ENCODE peak calls at places on chromosomes 2 and 18, in nine cellular contexts. D is HFFc6, W is WTC11, M is hepatocyte, K is foreskin fibroblast, Q is adrenal gland, H is colonic mucosa, C is WERI-Rb-1, Y is tibial artery. N is an unnamed sample.

GRCh38 chr18:24027156-24027555 is 12.6 kb downstream of the TTC39C start:
- DNase-seq in H (no peak), Y (peak; percentile 70), K (peak; percentile 86), M (no peak), Q (peak; percentile 84), D (peak; percentile 74), C (no peak), W (no peak), N (no peak)

GRCh38 chr2:202147775-202148174 is 74.7 kb downstream of the KIAA2012 start:
- DNase-seq in H (no peak), C (no peak), Y (no peak), K (no peak), D (no peak), W (no peak), M (no peak), Q (no peak), N (no peak)

GRCh38 chr2:64837116-64837704 is 152.0 kb upstream of the SLC1A4 start:
- DNase-seq in K (no peak), D (peak; percentile 69), H (no peak), Q (peak; percentile 48), W (no peak), Y (no peak), M (no peak), C (no peak), N (no peak)

GRCh38 chr18:79770826-79771225 is 26.9 kb upstream of the KCNG2 start:
- DNase-seq in Q (no peak), D (no peak), Y (peak; percentile 56), W (no peak), K (no peak), H (no peak), M (no peak), C (no peak), N (no peak)

GRCh38 chr2:30232801-30233130 is 1.4 kb downstream of the LBH start:
- DNase-seq in C (peak; percentile 33), K (no peak), M (no peak), Y (no peak), D (no peak), H (no peak), Q (no peak), W (no peak), N (peak; percentile 47)

GRCh38 chr2:135074216-135074615 is 22.1 kb downstream of the RAB3GAP1 start:
- DNase-seq in H (peak; percentile 61), K (no peak), M (no peak), D (no peak), Y (no peak), W (no peak), C (no peak), Q (no peak), N (no peak)

GRCh38 chr2:43028188-43028587 is 198.2 kb downstream of the ZFP36L2 start:
- DNase-seq in W (no peak), C (no peak), Q (no peak), D (no peak), H (no peak), M (no peak), Y (no peak), K (no peak), N (no peak)

GRCh38 chr2:135744761-135745314 is 3.2 kb downstream of the UBXN4 start:
- DNase-seq in K (peak; percentile 49), C (peak; percentile 73), M (peak; percentile 39), Q (no peak), D (peak; percentile 17), W (peak; percentile 24), H (no peak), Y (no peak), N (no peak)

GRCh38 chr18:6498265-6498664 is 83.6 kb upstream of the L3MBTL4 start:
- DNase-seq in D (no peak), W (no peak), K (no peak), C (no peak), Y (no peak), H (no peak), M (no peak), Q (no peak), N (no peak)

DNA sequence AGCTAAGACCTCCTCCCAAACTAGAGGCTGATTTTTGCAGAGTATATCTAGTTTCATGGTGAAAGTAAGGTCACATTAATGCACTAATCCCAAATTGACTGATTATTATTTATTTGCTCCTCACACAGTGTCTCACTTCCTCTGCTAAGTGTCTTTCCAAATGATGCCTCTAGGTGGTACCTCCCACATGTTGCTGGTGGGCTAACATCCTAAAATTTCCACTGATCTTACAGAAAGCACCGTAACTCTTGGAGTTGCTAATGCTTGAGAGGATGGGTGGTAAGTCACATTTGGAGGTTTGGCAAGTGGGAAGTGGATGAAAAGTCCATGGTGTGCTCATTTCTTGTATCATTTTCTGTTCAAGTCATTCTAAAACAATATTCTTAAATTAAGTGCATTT is 428.7 kb upstream of the GYPC start:
- DNase-seq in W (no peak), D (no peak), Q (no peak), K (no peak), C (no peak), M (no peak), H (no peak), Y (no peak), N (no peak)
- TF ChIP-seq CTCF in W (no peak), D (peak; percentile 16), Q (peak; percentile 6), K (no peak), C (peak; percentile 18), M (no peak), H (no peak), Y (no peak), N (no peak)

DNA sequence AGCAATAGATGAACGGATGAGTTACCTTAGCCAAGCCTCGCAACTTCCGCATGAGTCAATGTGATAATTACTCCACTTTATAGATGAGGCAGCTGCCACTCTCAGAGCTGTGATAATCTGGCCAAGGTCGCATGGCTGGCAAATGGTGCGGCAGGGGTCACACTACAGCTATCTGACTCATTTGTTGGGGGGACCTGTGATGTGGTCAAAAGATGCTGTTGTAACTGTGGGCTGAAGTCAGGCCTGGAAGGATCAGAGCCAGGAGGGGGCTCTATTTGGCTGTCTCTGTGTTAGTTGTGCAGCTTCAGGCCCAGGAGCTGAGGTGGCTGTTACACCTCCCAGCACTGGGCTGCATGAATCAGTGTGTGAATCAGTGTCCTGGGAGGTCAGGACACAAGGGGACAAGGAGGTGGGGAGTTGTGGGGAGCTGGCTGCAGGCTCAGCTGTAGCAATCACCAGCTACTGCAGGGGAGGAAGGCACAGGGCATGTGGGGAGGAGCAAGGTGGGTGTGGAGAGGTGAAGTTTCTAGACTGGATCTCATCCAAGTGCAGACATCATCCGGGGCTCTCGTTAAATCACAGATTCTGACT is 33.1 kb downstream of the NGEF start:
- DNase-seq in M (no peak), Y (peak; percentile 50), K (peak; percentile 82), W (no peak), D (peak; percentile 80), C (no peak), H (peak; percentile 76), Q (peak; percentile 78), N (no peak)
- TF ChIP-seq CTCF in M (no peak), Y (no peak), K (peak; percentile 20), W (no peak), D (peak; percentile 41), C (no peak), H (no peak), Q (peak; percentile 16), N (no peak)

DNA sequence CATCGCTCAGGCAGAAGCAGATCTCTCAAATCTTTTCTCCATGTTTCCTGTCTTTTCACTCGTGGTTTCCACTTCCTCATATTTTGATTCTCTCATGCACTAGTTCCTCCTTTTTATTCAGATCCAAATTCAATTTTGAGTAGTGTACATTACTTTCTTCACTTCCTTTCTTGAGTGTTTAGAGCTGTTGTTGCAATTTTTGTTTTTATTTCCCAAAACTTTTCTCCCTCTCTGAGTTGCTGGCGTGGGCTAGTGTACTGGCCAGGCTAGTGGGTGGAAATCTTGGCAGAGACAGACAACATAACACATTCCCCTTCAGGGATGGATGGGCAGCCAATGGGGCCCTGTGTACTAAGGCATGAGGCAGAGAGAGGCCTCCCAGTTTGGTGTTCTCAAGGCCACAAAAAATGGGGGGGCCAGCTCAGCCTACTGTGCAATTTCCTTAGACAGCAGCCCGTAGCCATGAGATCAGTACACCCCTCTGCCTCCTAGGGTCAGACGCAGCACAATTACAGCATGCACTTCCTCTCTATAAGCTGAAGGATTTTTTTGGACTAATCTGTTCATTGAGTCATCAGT is 145.1 kb upstream of the PID1 start:
- DNase-seq in Y (peak; percentile 91), W (no peak), C (no peak), H (peak; percentile 43), M (no peak), Q (peak; percentile 60), D (peak; percentile 3), K (peak; percentile 92), N (no peak)
- TF ChIP-seq CTCF in Y (no peak), W (no peak), C (no peak), H (no peak), M (no peak), Q (no peak), D (no peak), K (no peak), N (no peak)

DNA sequence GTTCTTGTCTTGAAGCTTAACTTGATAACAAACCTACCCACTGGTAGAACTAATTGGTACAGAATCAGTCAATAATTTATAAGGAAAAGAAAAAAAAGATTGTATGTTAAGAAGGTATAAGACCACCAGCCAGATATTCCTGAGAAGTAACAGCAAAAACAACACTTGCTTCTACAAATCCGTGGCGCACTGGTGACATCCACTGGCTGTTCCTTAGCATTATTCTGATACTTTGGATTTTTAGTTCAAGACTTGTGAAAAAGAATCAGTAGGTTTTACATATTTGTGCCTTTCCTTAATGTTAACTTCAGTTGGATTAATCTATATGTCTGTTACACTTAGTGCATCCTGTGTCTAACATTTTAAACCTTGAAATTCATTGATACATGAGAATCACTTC is 141.8 kb downstream of the GRB14 start:
- DNase-seq in Q (no peak), W (peak; percentile 57), H (no peak), Y (no peak), M (peak; percentile 47), K (peak; percentile 1), C (peak; percentile 48), D (no peak), N (peak; percentile 59)
- TF ChIP-seq CTCF in Q (peak; percentile 44), W (peak; percentile 16), H (no peak), Y (peak; percentile 41), M (peak; percentile 64), K (peak; percentile 31), C (peak; percentile 48), D (peak; percentile 63), N (peak; percentile 22)

N was measured in mesothelial cell of epicardium.